ENCODE peak calls at places on chromosome 11, in six cellular contexts. J is GM10248; T is NCI-H2107; S is RPMI7951; I is NCI-H460; H is stimulated activated CD4-positive, alpha-beta T cell treated with anti-CD3 and anti-CD28 coated beads, TNF-alpha, amount 100 ng/mL, for 4 hours. F is an unnamed sample.
A peak's percentile ranks its signal among the peaks of the same experiment; 100 is the strongest.

GRCh38 chr11:299081-299891 is at the start of gene IFITM5:
- DNase-seq in I (no peak), S (no peak), J (no peak), H (no peak), T (no peak), F (no peak)

GRCh38 chr11:19910931-19911330 is 198.3 kb downstream of the NAV2 start:
- DNase-seq in S (no peak), H (no peak), T (no peak), J (no peak), I (no peak), F (no peak)

GRCh38 chr11:30192620-30193019 is 38.2 kb upstream of the FSHB start:
- DNase-seq in T (no peak), J (no peak), I (no peak), S (no peak), H (no peak), F (no peak)

GRCh38 chr11:6353367-6353987 is 33.2 kb upstream of the CAVIN3 start:
- DNase-seq in I (peak; percentile 30), H (peak; percentile 22), T (peak; percentile 46), S (peak; percentile 42), J (peak; percentile 67), F (peak; percentile 51)

GRCh38 chr11:116510886-116511650 is 261.7 kb downstream of the BUD13 start:
- DNase-seq in S (no peak), I (no peak), H (no peak), J (no peak), T (no peak), F (no peak)

GRCh38 chr11:111582881-111583280 is 19.4 kb upstream of the SIK2 start:
- DNase-seq in H (no peak), J (no peak), I (no peak), S (no peak), T (no peak), F (no peak)

GRCh38 chr11:13970986-13971385 is 8.5 kb downstream of the SPON1 start:
- DNase-seq in J (no peak), T (no peak), S (no peak), I (peak; percentile 40), H (no peak), F (no peak)

GRCh38 chr11:17986007-17986710 is 26.7 kb downstream of the SERGEF start:
- DNase-seq in S (peak; percentile 72), T (no peak), I (no peak), J (no peak), H (no peak), F (peak; percentile 65)

GRCh38 chr11:6326980-6327379 is 6.7 kb upstream of the CAVIN3 start:
- DNase-seq in I (no peak), S (no peak), T (no peak), H (no peak), J (no peak), F (no peak)

GRCh38 chr11:71211631-71212030 is 40.7 kb downstream of the SHANK2 start:
- DNase-seq in S (no peak), I (no peak), H (no peak), J (no peak), T (no peak), F (no peak)

GRCh38 chr11:43969543-43969942 is 27.1 kb downstream of the C11orf96 start:
- DNase-seq in S (no peak), T (no peak), J (no peak), I (no peak), H (no peak), F (no peak)

GRCh38 chr11:47924184-47924671 is 56.1 kb upstream of the PTPRJ start:
- DNase-seq in H (no peak), T (no peak), I (no peak), S (peak; percentile 70), J (no peak), F (no peak)

GRCh38 chr11:62850911-62851806 is 11.8 kb upstream of the WDR74 start:
- DNase-seq in S (no peak), H (no peak), J (no peak), I (no peak), T (no peak), F (no peak)

GRCh38 chr11:12845739-12846358 is 163.3 kb upstream of the RASSF10 start:
- DNase-seq in H (no peak), T (peak; percentile 86), J (no peak), I (no peak), S (peak; percentile 50), F (no peak)

GRCh38 chr11:8058216-8058615 is 22.8 kb upstream of the TUB start:
- DNase-seq in J (no peak), S (no peak), I (no peak), T (no peak), H (no peak), F (peak; percentile 21)

GRCh38 chr11:2212411-2213251 is 41.0 kb upstream of the TH start:
- DNase-seq in J (no peak), T (no peak), H (no peak), I (no peak), S (no peak), F (peak; percentile 6)

GRCh38 chr11:120192831-120193625 is 17.8 kb upstream of the OAF start:
- DNase-seq in T (no peak), I (no peak), S (no peak), H (no peak), J (no peak), F (no peak)

GRCh38 chr11:103525069-103525468 is 415.8 kb downstream of the DYNC2H1 start:
- DNase-seq in I (no peak), H (no peak), T (no peak), S (peak; percentile 69), J (no peak), F (no peak)

GRCh38 chr11:61654397-61654829 is 25.8 kb upstream of the DAGLA start:
- DNase-seq in H (no peak), I (no peak), S (no peak), J (no peak), T (no peak), F (no peak)

GRCh38 chr11:124740277-124740882 is 638 bp downstream of the NRGN start:
- DNase-seq in T (no peak), H (no peak), J (peak; percentile 65), I (no peak), S (peak; percentile 37), F (no peak)

GRCh38 chr11:1155274-1155693 is 2.5 kb upstream of the MUC5AC start:
- DNase-seq in I (no peak), T (no peak), J (no peak), H (no peak), S (no peak), F (no peak)

GRCh38 chr11:13781153-13781552 is 112.7 kb downstream of the FAR1 start:
- DNase-seq in J (no peak), I (no peak), S (peak; percentile 19), T (no peak), H (no peak), F (no peak)

GRCh38 chr11:47946682-47947575 is 33.4 kb upstream of the PTPRJ start:
- DNase-seq in I (peak; percentile 80), T (no peak), H (peak; percentile 7), J (no peak), S (peak; percentile 96), F (peak; percentile 86)

GRCh38 chr11:84398017-84398626 is 1112.0 kb upstream of the CCDC90B start:
- DNase-seq in I (no peak), J (no peak), S (no peak), H (no peak), T (no peak), F (no peak)